ENCODE peak calls at places on chromosomes 1 and 21, in eight cellular contexts. Y is AG09309, Z is IMR-90, W is HL-60, S is foreskin fibroblast, G is H1, M is OCI-LY7, O is choroid plexus epithelial cell. C is an unnamed sample.

GRCh38 chr1:116538527-116538926 is 32.3 kb downstream of the CD58 start:
- DNase-seq in G (no peak), W (no peak), S (peak; percentile 57), Y (no peak), Z (peak; percentile 73), O (peak; percentile 29), M (no peak), C (peak; percentile 60)

GRCh38 chr21:17819878-17820232 is 699 bp upstream of the C21orf91 start:
- DNase-seq in G (no peak), Y (no peak), S (no peak), Z (peak; percentile 72), M (peak; percentile 87), O (no peak), W (no peak), C (no peak)

GRCh38 chr1:118258975-118259374 is 73.9 kb upstream of the SPAG17 start:
- DNase-seq in G (no peak), Y (no peak), O (no peak), Z (no peak), M (no peak), S (no peak), W (no peak), C (no peak)

GRCh38 chr1:217506878-217507277 is 124.0 kb downstream of the GPATCH2 start:
- DNase-seq in M (no peak), Y (no peak), Z (peak; percentile 60), S (peak; percentile 7), G (no peak), W (no peak), O (peak; percentile 30), C (no peak)

GRCh38 chr1:163273766-163274441 is 47.9 kb upstream of the NUF2 start:
- DNase-seq in M (no peak), G (no peak), S (no peak), W (no peak), O (no peak), Y (no peak), Z (no peak), C (no peak)

GRCh38 chr1:154502066-154502741 is at the start of the genes SHE and TDRD10:
- DNase-seq in W (no peak), M (no peak), S (no peak), G (no peak), Z (no peak), Y (no peak), O (no peak), C (no peak)

GRCh38 chr1:201790261-201790660 is 38.7 kb upstream of the IPO9 start:
- DNase-seq in W (no peak), G (no peak), O (peak; percentile 81), Z (peak; percentile 63), M (no peak), Y (no peak), S (peak; percentile 56), C (no peak)

GRCh38 chr1:151972533-151973270 is 21.0 kb downstream of the S100A10 start:
- DNase-seq in Y (no peak), Z (peak; percentile 87), O (peak; percentile 88), S (peak; percentile 84), W (no peak), M (no peak), G (no peak), C (no peak)

GRCh38 chr1:180988221-180988826 is 34.3 kb downstream of the STX6 start:
- DNase-seq in Y (no peak), Z (no peak), G (no peak), O (peak; percentile 44), M (no peak), W (no peak), S (no peak), C (no peak)

GRCh38 chr1:112513112-112513870 is 4.5 kb downstream of the WNT2B start:
- DNase-seq in M (no peak), W (no peak), G (no peak), Y (no peak), Z (peak; percentile 84), O (peak; percentile 66), S (no peak), C (no peak)

GRCh38 chr1:170306948-170307347 is 161.2 kb downstream of the NTMT2 start:
- DNase-seq in M (no peak), O (peak; percentile 11), Y (no peak), Z (no peak), W (no peak), S (no peak), G (no peak), C (no peak)

GRCh38 chr1:36731226-36732037 is 248.7 kb upstream of the CSF3R start:
- DNase-seq in Z (no peak), G (no peak), Y (no peak), O (no peak), M (no peak), S (no peak), W (peak; percentile 9), C (no peak)

DNA sequence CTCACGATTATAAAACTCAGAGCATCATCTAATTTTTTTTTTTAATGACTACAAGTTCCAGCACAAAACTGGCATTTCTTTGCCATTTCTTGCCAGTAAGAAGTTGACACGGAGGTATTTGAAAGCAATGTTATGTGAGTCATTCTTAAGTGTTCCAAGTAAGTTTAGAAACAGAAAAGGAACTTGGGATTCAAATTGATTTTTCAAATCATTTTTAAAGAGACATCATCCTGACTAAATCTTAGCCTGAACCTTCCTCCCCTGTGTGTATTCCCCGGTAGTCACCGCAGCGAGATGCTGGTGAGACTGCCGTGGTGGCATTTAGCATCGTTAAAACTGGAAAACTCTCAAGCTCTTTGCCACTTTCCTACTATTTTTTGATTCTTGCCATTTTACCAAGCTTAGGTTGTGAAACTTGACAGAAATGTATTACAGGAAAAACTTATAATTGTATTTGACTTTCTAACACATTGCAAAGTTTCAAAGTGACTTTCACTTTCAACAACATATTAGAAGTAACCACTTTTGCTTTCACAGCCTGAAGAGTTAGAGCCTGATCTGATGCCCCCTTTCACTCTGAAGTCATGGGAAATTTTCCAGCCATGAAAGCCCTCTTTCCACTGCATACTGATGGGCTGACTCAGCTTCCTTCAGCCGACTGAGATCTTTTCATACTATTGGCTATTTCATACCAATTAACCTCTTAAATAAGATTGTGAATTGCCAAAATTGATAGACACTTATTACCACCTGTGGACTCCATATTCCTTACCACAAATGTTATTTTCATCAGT is 61.4 kb downstream of the OLFML2B start:
- DNase-seq in Y (peak; percentile 71), G (no peak), Z (peak; percentile 87), S (peak; percentile 75), O (peak; percentile 93), M (no peak), W (no peak), C (peak; percentile 44)
- H3K4me3 ChIP-seq in Y (peak overlapping the region; percentile 25), G (no peak overlapping the region), Z (peak overlapping the region; percentile 42), S (peak overlapping the region; percentile 49), O (peak overlapping the region; percentile 28), M (no peak overlapping the region), W (no peak overlapping the region), C (peak overlapping the region; percentile 49)

GRCh38 chr1:105260018-105260417 is 1510.3 kb downstream of the AMY1C start:
- DNase-seq in W (no peak), O (no peak), Z (no peak), G (no peak), Y (no peak), M (no peak), S (no peak), C (no peak)
- TF ChIP-seq CTCF in W (no peak), O (no peak), Z (no peak), G (no peak), Y (no peak), M (no peak), S (no peak), C (no peak)

DNA sequence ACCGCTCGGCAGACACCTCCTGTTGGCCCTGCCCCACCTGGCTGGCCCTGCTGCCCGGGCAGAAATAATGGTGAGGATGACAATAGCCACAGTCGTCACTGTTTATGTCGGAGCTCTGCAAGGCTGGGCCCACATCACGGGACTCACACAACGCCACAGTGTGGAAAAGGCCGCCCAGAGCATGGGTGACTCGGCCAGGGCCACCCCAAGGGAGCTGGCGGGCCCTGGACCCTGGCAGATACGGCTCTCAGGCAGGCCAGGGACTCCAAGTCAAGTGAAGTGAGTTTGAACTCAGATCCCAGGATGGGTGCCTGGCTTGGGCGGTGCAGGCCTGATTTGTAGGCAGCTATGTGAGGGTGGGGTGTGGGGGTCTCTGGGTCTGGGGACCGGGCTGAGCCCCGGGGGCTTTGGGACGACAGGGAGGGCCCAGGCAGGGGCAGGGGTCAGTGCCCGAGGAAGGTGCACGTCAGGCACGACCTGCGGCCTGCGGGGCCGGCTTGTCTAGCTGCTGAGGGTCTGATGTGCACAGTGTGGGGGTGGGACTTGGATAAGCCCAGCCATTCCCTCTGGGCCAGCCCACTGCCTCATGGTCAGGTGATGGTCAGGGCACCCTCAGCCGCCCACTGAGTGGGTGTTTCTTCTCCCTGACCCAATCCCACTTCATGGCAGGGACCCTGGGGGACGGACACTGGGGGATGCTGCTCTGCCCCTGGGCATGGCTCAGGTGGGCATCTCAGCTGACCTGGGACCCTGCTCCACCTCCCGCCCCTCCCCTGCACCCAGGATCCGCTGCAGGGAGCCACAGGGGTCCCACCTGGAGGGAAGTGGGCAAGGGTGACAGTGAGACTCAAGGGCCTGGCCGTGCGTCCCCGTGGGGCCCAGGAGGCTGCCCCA is 1.0 kb downstream of the RNF223 start:
- DNase-seq in O (no peak), Y (no peak), M (no peak), G (no peak), S (no peak), W (no peak), Z (no peak), C (no peak)
- H3K4me3 ChIP-seq in O (no peak overlapping the region), Y (no peak overlapping the region), M (no peak overlapping the region), G (no peak overlapping the region), S (no peak overlapping the region), W (no peak overlapping the region), Z (no peak overlapping the region), C (no peak overlapping the region)

GRCh38 chr1:2323575-2323974 is 67.8 kb downstream of the MORN1 start:
- DNase-seq in Y (no peak), O (no peak), W (no peak), S (no peak), M (no peak), G (no peak), Z (no peak), C (no peak)

GRCh38 chr1:2321258-2321657 is 70.1 kb downstream of the MORN1 start:
- DNase-seq in Y (no peak), G (no peak), M (no peak), O (no peak), Z (no peak), S (no peak), W (no peak), C (no peak)

GRCh38 chr1:2320760-2321159 is 70.6 kb downstream of the MORN1 start:
- DNase-seq in M (no peak), S (no peak), W (no peak), Y (no peak), G (no peak), O (no peak), Z (no peak), C (no peak)

GRCh38 chr1:2322065-2322571 is 69.2 kb downstream of the MORN1 start:
- DNase-seq in G (peak; percentile 74), Z (peak; percentile 80), O (peak; percentile 96), W (no peak), Y (peak; percentile 67), S (peak; percentile 69), M (no peak), C (no peak)

DNA sequence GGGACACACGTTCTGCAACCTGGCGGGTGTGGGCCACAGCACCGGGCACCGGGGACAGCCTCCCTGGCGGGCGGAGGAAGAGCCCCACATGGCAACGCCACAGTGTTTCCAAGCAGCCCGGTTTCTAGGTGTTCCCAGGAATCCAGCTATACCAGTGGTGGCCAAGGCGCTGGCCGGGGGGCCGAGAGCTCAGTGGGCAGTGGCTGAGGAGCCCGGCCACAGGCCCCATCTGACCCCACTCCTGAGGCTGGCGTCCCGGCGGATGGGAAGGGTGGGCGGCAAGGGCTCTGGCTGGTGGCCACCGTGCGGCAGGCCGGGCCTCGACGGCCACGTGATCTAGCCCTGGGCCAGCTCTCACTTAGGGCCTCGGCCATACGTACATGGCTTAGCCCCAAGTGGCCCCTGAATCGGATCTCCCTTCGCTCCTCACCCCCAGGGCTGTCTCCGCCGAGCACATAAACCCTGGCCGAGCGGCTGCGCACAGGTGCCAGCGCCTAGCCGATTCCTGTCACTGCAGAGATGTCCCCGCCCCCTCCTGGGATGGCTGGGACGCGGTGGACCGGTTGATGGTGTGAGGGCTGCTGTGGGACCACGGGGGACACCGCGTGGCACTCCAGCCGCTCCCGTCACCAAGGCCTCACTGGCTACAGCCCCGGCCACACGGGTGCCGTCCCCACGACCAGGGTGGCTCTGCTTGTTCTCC is 68.6 kb downstream of the MORN1 start:
- DNase-seq in S (no peak), Z (no peak), O (no peak), M (no peak), W (no peak), G (no peak), Y (no peak), C (no peak)
- TF ChIP-seq CTCF in S (no peak), Z (no peak), O (no peak), M (no peak), W (no peak), G (no peak), Y (no peak), C (no peak)

C was measured in GM06990.